ENCODE peak calls at places on chromosomes 3 and 15, in four cellular contexts. J, G, Q and M are unnamed samples.

GRCh38 chr15:79989682-79990081 is 18.7 kb upstream of the BCL2A1 start:
- DNase-seq in Q (no peak), G (peak), J (no peak), M (no peak)

GRCh38 chr15:60727260-60727659 is 248.3 kb upstream of the ICE2 start:
- DNase-seq in J (no peak), G (no peak), Q (no peak), M (no peak)

GRCh38 chr3:37183375-37183831 is 9.0 kb upstream of the LRRFIP2 start:
- DNase-seq in J (no peak), Q (peak), G (no peak), M (no peak)

GRCh38 chr15:75694241-75695182 is 18.1 kb downstream of the CSPG4 start:
- DNase-seq in G (peak), J (no peak), Q (peak), M (no peak)

GRCh38 chr15:69729167-69729748 is 276.6 kb downstream of the RPLP1 start:
- DNase-seq in G (peak), Q (peak), J (peak), M (no peak)

GRCh38 chr3:194631696-194632095 is 1.5 kb downstream of the TMEM44 start:
- DNase-seq in Q (no peak), G (no peak), J (no peak), M (no peak)

GRCh38 chr15:52746162-52746721 is 43.9 kb downstream of the ONECUT1 start:
- DNase-seq in J (no peak), Q (no peak), G (peak), M (no peak)

GRCh38 chr15:33068531-33068990 is 126.0 kb downstream of the FMN1 start:
- DNase-seq in G (no peak), Q (peak), J (no peak), M (no peak)

GRCh38 chr3:50339485-50340196 is 995 bp downstream of the RASSF1 start:
- DNase-seq in G (no peak), J (no peak), Q (no peak), M (no peak)

GRCh38 chr15:71811036-71811736 is 832 bp downstream of the NR2E3 start:
- DNase-seq in Q (no peak), J (no peak), G (no peak), M (no peak)

GRCh38 chr15:70057931-70058641 is 39.6 kb downstream of the TLE3 start:
- DNase-seq in G (no peak), Q (no peak), J (no peak), M (no peak)

GRCh38 chr3:182608876-182609275 is 184.4 kb upstream of the ATP11B start:
- DNase-seq in G (no peak), J (no peak), Q (no peak), M (no peak)

GRCh38 chr3:97105989-97106651 is 291.7 kb downstream of the EPHA6 start:
- DNase-seq in Q (no peak), J (no peak), G (no peak), M (no peak)

GRCh38 chr15:70892002-70892911 is at the start of the genes LRRC49 and THAP10:
- DNase-seq in G (peak), Q (peak), J (peak), M (peak)

GRCh38 chr3:17195192-17195611 is 310.4 kb downstream of the PLCL2 start:
- DNase-seq in Q (no peak), G (no peak), J (peak), M (no peak)

GRCh38 chr3:17192995-17193394 is 308.2 kb downstream of the PLCL2 start:
- DNase-seq in Q (no peak), J (no peak), G (no peak), M (no peak)

GRCh38 chr3:17194116-17194515 is 309.4 kb downstream of the PLCL2 start:
- DNase-seq in Q (no peak), G (no peak), J (no peak), M (no peak)

GRCh38 chr3:17201538-17201937 is 316.8 kb downstream of the PLCL2 start:
- DNase-seq in Q (no peak), G (no peak), J (no peak), M (no peak)

GRCh38 chr3:17195856-17196604 is 311.3 kb downstream of the PLCL2 start:
- DNase-seq in G (no peak), J (peak), Q (no peak), M (no peak)
- TF ChIP-seq CTCF in G (peak), J (peak), Q (no peak), M (no peak)

GRCh38 chr15:45320581-45320980 is 57.8 kb downstream of the GATM start:
- DNase-seq in Q (peak), G (no peak), J (no peak), M (no peak)

GRCh38 chr15:45319472-45320214 is 58.7 kb downstream of the GATM start:
- DNase-seq in Q (peak), G (no peak), J (no peak), M (no peak)

DNA sequence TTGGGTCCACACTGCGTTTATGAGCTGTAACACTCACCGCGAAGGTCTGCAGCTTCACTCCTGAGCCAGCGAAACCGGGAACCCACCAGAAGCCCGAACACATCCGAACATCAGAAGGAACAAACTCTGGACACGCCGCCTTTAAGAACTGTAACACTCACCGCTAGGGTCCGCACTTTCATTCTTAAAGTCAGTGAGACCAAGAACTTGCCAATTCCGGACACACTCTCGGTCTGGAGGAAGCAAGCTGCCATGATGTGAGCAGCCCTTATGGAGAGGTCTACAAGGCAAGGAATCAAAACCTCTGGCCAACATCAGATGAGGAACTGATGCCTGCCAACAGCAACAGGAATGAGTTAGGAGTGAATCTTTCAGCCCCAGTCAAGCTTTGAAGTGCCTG is 62.9 kb downstream of the SLC28A2 start:
- DNase-seq in G (peak), Q (no peak), J (peak), M (no peak)
- TF ChIP-seq CTCF in G (peak), Q (no peak), J (no peak), M (no peak)

GRCh38 chr3:13137808-13138565 is 64.8 kb upstream of the IQSEC1 start:
- DNase-seq in J (no peak), Q (no peak), G (no peak), M (no peak)
- TF ChIP-seq CTCF in J (no peak), Q (no peak), G (no peak), M (no peak)

GRCh38 chr3:190883141-190883540 is 20.6 kb upstream of the GMNC start:
- DNase-seq in J (no peak), G (no peak), Q (no peak), M (no peak)

DNA sequence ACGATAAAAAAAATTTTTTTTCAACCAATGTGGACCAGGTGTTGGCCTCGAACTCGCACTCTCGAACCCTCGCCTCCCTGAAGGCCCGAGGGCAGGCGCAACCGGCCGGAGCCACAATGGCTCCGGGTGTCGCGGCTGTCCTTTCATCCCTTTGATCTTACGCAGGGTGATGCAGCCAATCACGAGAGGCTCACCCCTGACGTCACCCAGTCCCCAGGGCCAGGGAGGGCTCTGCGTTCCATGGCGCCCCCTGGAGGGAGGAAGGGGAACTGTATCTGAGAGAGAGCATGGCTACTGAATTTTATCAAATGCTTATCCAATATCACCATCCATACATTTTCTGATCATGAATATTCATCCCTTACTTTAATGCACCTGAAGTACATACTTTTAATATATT is 15.4 kb upstream of the GMNC start:
- DNase-seq in Q (no peak), J (no peak), G (no peak), M (no peak)
- TF ChIP-seq CTCF in Q (peak), J (peak), G (no peak), M (peak)

GRCh38 chr3:9013782-9014181 is 50.5 kb upstream of the RAD18 start:
- DNase-seq in J (no peak), Q (no peak), G (no peak), M (no peak)

GRCh38 chr3:9012521-9012920 is 49.2 kb upstream of the RAD18 start:
- DNase-seq in Q (no peak), G (no peak), J (no peak), M (no peak)

GRCh38 chr3:9009976-9010545 is 46.8 kb upstream of the RAD18 start:
- DNase-seq in J (no peak), G (no peak), Q (no peak), M (no peak)

GRCh38 chr3:9015250-9015649 is 52.0 kb upstream of the RAD18 start:
- DNase-seq in J (no peak), G (no peak), Q (no peak), M (no peak)

GRCh38 chr3:9014189-9014588 is 50.9 kb upstream of the RAD18 start:
- DNase-seq in Q (no peak), G (peak), J (no peak), M (no peak)
- TF ChIP-seq CTCF in Q (no peak), G (peak), J (no peak), M (no peak)